ENCODE peak calls at places on chromosomes 3 and 15, in seven cellular contexts. I is body of pancreas; D is CD8-positive, alpha-beta T cell; L is prostate gland; T is small intestine; C is heart left ventricle; Q is K562. G is an unnamed sample. For H3K4me1, the result is how much of the 10 kb centered on the place peaks cover.

GRCh38 chr3:93931597-93932229 is 42.0 kb downstream of the PROS1 start:
- DNase-seq in C (no peak), T (no peak), Q (no peak), L (no peak), I (no peak), D (no peak), G (peak)

GRCh38 chr15:85831415-85832113 is 36.8 kb upstream of the KLHL25 start:
- DNase-seq in C (peak), I (peak), L (peak), Q (peak), T (peak), D (peak), G (no peak)

GRCh38 chr3:13148126-13148525 is 74.9 kb upstream of the IQSEC1 start:
- DNase-seq in C (no peak), D (no peak), L (no peak), I (no peak), T (no peak), Q (no peak), G (no peak)

GRCh38 chr3:10700821-10701220 is 115.2 kb upstream of the SLC6A11 start:
- DNase-seq in I (no peak), T (no peak), C (no peak), L (no peak), D (no peak), Q (no peak), G (no peak)

GRCh38 chr3:160498202-160498601 is 48.6 kb upstream of the TRIM59 start:
- DNase-seq in C (no peak), L (no peak), I (no peak), T (no peak), D (no peak), Q (no peak), G (no peak)

GRCh38 chr15:90451215-90451850 is 63.3 kb downstream of the IQGAP1 start:
- DNase-seq in T (no peak), I (no peak), Q (no peak), C (no peak), L (no peak), D (no peak), G (peak)

GRCh38 chr3:86388848-86389247 is 602.1 kb downstream of the VGLL3 start:
- DNase-seq in C (no peak), D (no peak), T (no peak), Q (no peak), L (no peak), I (no peak), G (no peak)

GRCh38 chr3:124201786-124202185 is 209.9 kb upstream of the ROPN1 start:
- DNase-seq in T (no peak), D (no peak), C (peak), L (no peak), Q (no peak), I (no peak), G (no peak)

GRCh38 chr15:55407949-55408766 is at the start of the genes CCPG1 and PIERCE2:
- DNase-seq in Q (peak), L (peak), D (peak), I (peak), T (peak), C (peak), G (peak)

GRCh38 chr3:16849240-16849639 is 35.5 kb upstream of the PLCL2 start:
- DNase-seq in L (no peak), Q (no peak), T (peak), D (peak), C (peak), I (peak), G (no peak)

GRCh38 chr3:150006774-150007173 is 36.1 kb upstream of the PFN2 start:
- DNase-seq in T (no peak), Q (no peak), D (no peak), C (no peak), L (no peak), I (no peak), G (no peak)

GRCh38 chr3:66494964-66495581 is 5.7 kb downstream of the LRIG1 start:
- DNase-seq in I (no peak), C (no peak), T (peak), L (no peak), D (no peak), Q (no peak), G (no peak)

GRCh38 chr3:16864610-16865313 is 20.0 kb upstream of the PLCL2 start:
- DNase-seq in D (no peak), T (no peak), I (no peak), L (no peak), Q (no peak), C (no peak), G (no peak)

GRCh38 chr3:159872374-159873109 is 116.1 kb upstream of the IL12A start:
- DNase-seq in I (no peak), L (no peak), Q (no peak), D (no peak), T (no peak), C (no peak), G (peak)

GRCh38 chr3:184155644-184156521 is 706 bp downstream of the DVL3 start:
- DNase-seq in C (peak), T (no peak), L (peak), Q (peak), I (peak), D (peak), G (no peak)

GRCh38 chr3:184156522-184156955 is 1.4 kb downstream of the DVL3 start:
- DNase-seq in T (no peak), Q (no peak), C (peak), D (no peak), I (peak), L (peak), G (no peak)

GRCh38 chr3:184157206-184157605 is 2.0 kb downstream of the DVL3 start:
- DNase-seq in C (no peak), Q (peak), L (no peak), I (no peak), T (no peak), D (no peak), G (no peak)

GRCh38 chr3:184158394-184158793 is 3.2 kb downstream of the DVL3 start:
- DNase-seq in L (no peak), Q (no peak), D (no peak), I (no peak), C (no peak), T (no peak), G (no peak)

GRCh38 chr3:184154909-184155643 is at the start of gene DVL3:
- DNase-seq in T (peak), D (peak), L (peak), Q (peak), C (peak), I (peak), G (no peak)
- H3K4me1 ChIP-seq in T (under half), D (under half), L (under half), Q (under half), C (under half), I (under half), G (under half)

GRCh38 chr3:114586119-114586518 is 292.3 kb downstream of the TIGIT start:
- DNase-seq in Q (no peak), I (no peak), D (no peak), T (no peak), L (no peak), C (no peak), G (no peak)
- H3K27ac ChIP-seq in Q (no peak), I (no peak), D (no peak), T (no peak), L (no peak), C (peak), G (no peak)

GRCh38 chr3:112642912-112643506 is 2.1 kb upstream of the CCDC80 start:
- DNase-seq in L (peak), I (peak), T (peak), Q (peak), C (peak), D (peak), G (peak)
- H3K4me1 ChIP-seq in L (under half), I (under half), T (under half), Q (under half), C (under half), D (under half), G (half or more)

GRCh38 chr15:60969658-60970057 is 259.4 kb downstream of the RORA start:
- DNase-seq in L (no peak), D (no peak), I (no peak), T (no peak), Q (no peak), C (no peak), G (no peak)

GRCh38 chr15:60970246-60971170 is 258.6 kb downstream of the RORA start:
- DNase-seq in D (no peak), I (no peak), L (no peak), Q (no peak), T (no peak), C (no peak), G (no peak)

GRCh38 chr15:60972301-60972700 is 256.8 kb downstream of the RORA start:
- DNase-seq in T (no peak), L (no peak), D (no peak), I (no peak), C (no peak), Q (no peak), G (no peak)

GRCh38 chr15:60972866-60973265 is 256.2 kb downstream of the RORA start:
- DNase-seq in D (no peak), I (no peak), C (no peak), L (no peak), Q (peak), T (no peak), G (peak)

DNA sequence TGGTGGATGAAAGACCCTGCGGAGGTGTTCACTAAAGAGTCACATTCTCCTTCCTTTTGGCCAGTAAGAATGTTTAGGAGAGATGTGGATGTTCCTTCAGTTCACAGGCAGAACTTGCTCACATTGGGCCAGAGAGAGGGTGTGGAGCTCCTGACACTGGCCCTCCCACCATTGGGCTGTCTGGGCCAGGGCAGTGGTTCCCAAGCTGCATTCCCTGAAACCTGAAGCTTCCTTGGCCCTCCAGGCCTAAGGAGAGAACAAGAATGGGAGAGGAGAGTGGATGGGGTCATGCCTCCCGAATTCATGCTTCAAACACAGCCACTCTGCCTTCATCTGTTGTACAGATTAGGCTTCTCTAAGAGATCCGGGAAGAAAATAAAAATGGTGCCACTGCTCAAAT is 257.4 kb downstream of the RORA start:
- DNase-seq in T (no peak), D (no peak), I (no peak), C (no peak), L (no peak), Q (no peak), G (no peak)
- H3K27ac ChIP-seq in T (no peak), D (no peak), I (no peak), C (no peak), L (no peak), Q (no peak), G (no peak)

GRCh38 chr3:32241100-32241499 is 2.6 kb downstream of the CMTM8 start:
- DNase-seq in L (no peak), I (no peak), Q (no peak), C (no peak), D (no peak), T (no peak), G (no peak)
- H3K4me1 ChIP-seq in L (under half), I (half or more), Q (under half), C (under half), D (under half), T (under half), G (under half)

GRCh38 chr3:33711100-33711499 is 7.0 kb downstream of the CLASP2 start:
- DNase-seq in T (no peak), I (no peak), Q (no peak), L (no peak), C (no peak), D (no peak), G (no peak)

GRCh38 chr3:33717616-33717865 is 513 bp downstream of the CLASP2 start:
- DNase-seq in I (peak), T (peak), C (peak), D (no peak), L (peak), Q (peak), G (no peak)

GRCh38 chr3:33718595-33718907 is 497 bp upstream of the CLASP2 start:
- DNase-seq in D (no peak), C (no peak), Q (no peak), I (no peak), L (no peak), T (no peak), G (no peak)

GRCh38 chr3:33717866-33718594 is at the start of gene CLASP2:
- DNase-seq in L (peak), I (peak), T (peak), Q (peak), C (peak), D (peak), G (peak)

GRCh38 chr3:33716227-33716626 is 1.8 kb downstream of the CLASP2 start:
- DNase-seq in L (no peak), C (no peak), Q (peak), T (peak), D (no peak), I (no peak), G (no peak)
- H3K27ac ChIP-seq in L (no peak), C (no peak), Q (no peak), T (no peak), D (no peak), I (no peak), G (no peak)

GRCh38 chr3:157125101-157125500 is 34.8 kb downstream of the CCNL1 start:
- DNase-seq in C (no peak), D (no peak), L (no peak), Q (no peak), T (no peak), I (no peak), G (no peak)
- H3K4me1 ChIP-seq in C (under half), D (under half), L (under half), Q (under half), T (under half), I (half or more), G (half or more)

GRCh38 chr3:52526151-52526561 is 7.5 kb downstream of the NT5DC2 start:
- DNase-seq in I (no peak), D (no peak), Q (no peak), L (no peak), C (peak), T (no peak), G (peak)
- H3K27ac ChIP-seq in I (no peak), D (no peak), Q (no peak), L (peak), C (peak), T (peak), G (peak)

GRCh38 chr3:30629736-30630135 is 23.3 kb downstream of the TGFBR2 start:
- DNase-seq in I (no peak), Q (no peak), D (no peak), L (no peak), C (no peak), T (peak), G (no peak)

GRCh38 chr3:30628188-30628930 is 22.0 kb downstream of the TGFBR2 start:
- DNase-seq in C (no peak), Q (no peak), T (no peak), L (no peak), I (no peak), D (no peak), G (no peak)

GRCh38 chr3:30628931-30629590 is 22.7 kb downstream of the TGFBR2 start:
- DNase-seq in L (no peak), I (peak), Q (no peak), C (no peak), T (peak), D (no peak), G (no peak)

GRCh38 chr3:30625541-30626438 is 19.4 kb downstream of the TGFBR2 start:
- DNase-seq in I (no peak), Q (no peak), D (no peak), T (peak), L (no peak), C (no peak), G (peak)

GRCh38 chr3:30626443-30627181 is 20.2 kb downstream of the TGFBR2 start:
- DNase-seq in L (no peak), T (peak), I (no peak), Q (no peak), D (no peak), C (no peak), G (no peak)
- H3K4me1 ChIP-seq in L (under half), T (under half), I (half or more), Q (under half), D (half or more), C (half or more), G (under half)